ENCODE peak calls at places on chromosome 2, in six cellular contexts. V is left ventricle myocardium inferior, R is type B pancreatic cell, O is GM20000, U is mesothelial cell of epicardium, N is kidney. P is an unnamed sample.

GRCh38 chr2:95231723-95232122 is 24.4 kb downstream of the ZNF892 start:
- DNase-seq in V (peak; percentile 17), R (no peak), O (peak; percentile 51), U (no peak), N (no peak), P (peak; percentile 86)

GRCh38 chr2:218892693-218893348 is 12.2 kb downstream of the WNT10A start:
- DNase-seq in V (peak; percentile 62), R (peak; percentile 79), O (peak; percentile 84), U (no peak), N (peak; percentile 95), P (peak; percentile 71)

GRCh38 chr2:71253476-71253875 is 26.6 kb upstream of the PAIP2B start:
- DNase-seq in V (no peak), R (no peak), O (no peak), U (no peak), N (no peak), P (no peak)

GRCh38 chr2:230203110-230203676 is 16.6 kb downstream of the SP110 start:
- DNase-seq in V (peak; percentile 22), R (no peak), O (peak; percentile 53), U (no peak), N (no peak), P (no peak)

GRCh38 chr2:240505946-240506345 is 51.8 kb downstream of the ANKMY1 start:
- DNase-seq in V (no peak), R (peak; percentile 61), O (no peak), U (no peak), N (peak; percentile 45), P (no peak)

GRCh38 chr2:174634130-174635014 is 36.8 kb upstream of the WIPF1 start:
- DNase-seq in V (no peak), R (no peak), O (peak; percentile 53), U (no peak), N (no peak), P (no peak)

GRCh38 chr2:20457661-20458630 is 11.1 kb downstream of the RHOB start:
- DNase-seq in V (no peak), R (no peak), O (no peak), U (no peak), N (no peak), P (no peak)

GRCh38 chr2:12083081-12083569 is 336.7 kb downstream of the LPIN1 start:
- DNase-seq in V (no peak), R (no peak), O (no peak), U (no peak), N (no peak), P (no peak)

GRCh38 chr2:2192385-2192957 is 138.6 kb downstream of the MYT1L start:
- DNase-seq in V (no peak), R (no peak), O (no peak), U (no peak), N (no peak), P (no peak)

GRCh38 chr2:113980946-113981345 is 91.1 kb downstream of the ACTR3 start:
- DNase-seq in V (peak; percentile 35), R (no peak), O (no peak), U (no peak), N (no peak), P (no peak)

GRCh38 chr2:113978524-113979171 is 88.8 kb downstream of the ACTR3 start:
- DNase-seq in V (no peak), R (no peak), O (no peak), U (no peak), N (peak; percentile 77), P (peak; percentile 52)

GRCh38 chr2:113977660-113978523 is 88.0 kb downstream of the ACTR3 start:
- DNase-seq in V (no peak), R (no peak), O (no peak), U (no peak), N (peak; percentile 84), P (no peak)

GRCh38 chr2:113981404-113982134 is 91.7 kb downstream of the ACTR3 start:
- DNase-seq in V (no peak), R (no peak), O (no peak), U (no peak), N (no peak), P (no peak)

DNA sequence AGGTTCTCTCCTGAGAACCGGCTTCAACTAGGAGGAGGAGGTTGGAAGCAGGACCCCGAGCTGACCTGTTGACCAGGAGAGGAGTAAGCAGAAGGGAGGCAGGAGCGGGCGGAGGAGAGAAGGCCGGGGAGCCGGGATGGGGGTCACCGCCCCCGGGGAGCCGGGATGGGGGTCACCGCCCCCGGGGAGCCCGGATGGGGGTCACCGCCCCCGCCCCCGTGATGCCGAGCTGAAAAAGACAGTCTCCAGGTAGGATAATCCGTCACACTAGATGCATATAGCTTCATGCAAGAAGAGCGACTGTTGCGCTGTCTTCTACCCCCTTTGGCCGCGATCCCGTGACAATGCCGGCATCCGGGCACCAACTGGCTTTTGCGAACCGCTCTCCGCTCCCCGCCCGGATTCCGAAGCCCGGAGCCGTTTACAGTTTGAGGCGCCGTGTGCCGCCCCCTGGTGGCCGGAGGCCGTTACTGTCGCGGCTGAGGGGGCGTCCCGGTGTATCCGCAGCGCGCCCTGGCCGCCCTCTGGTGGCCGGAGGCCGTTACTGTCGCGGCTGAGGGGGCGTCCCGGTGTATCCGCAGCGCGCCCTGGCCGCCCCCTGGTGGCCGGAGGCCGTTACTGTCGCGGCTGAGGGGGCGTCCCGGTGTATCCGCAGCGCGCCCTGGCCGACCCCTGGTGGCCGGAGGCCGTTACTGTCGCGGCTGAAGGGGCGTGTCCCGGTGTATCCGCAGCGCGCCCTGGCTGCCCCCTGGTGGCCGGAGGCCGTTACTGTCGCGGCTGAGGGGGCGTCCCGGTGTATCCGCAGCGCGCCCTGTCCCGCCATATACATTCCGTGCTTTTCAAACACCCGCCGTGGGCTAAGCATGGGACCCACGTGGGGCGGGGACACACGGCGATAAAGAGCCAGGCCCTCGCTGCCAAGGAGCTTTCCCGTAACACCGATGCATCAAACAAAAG is 89.6 kb downstream of the ACTR3 start:
- DNase-seq in V (no peak), R (no peak), O (peak; percentile 53), U (no peak), N (peak; percentile 82), P (no peak)
- TF ChIP-seq CTCF in V (peak; percentile 53), R (peak; percentile 72), O (no peak), U (peak; percentile 88), N (no peak), P (no peak)

GRCh38 chr2:149645391-149645790 is 57.8 kb upstream of the MMADHC start:
- DNase-seq in V (no peak), R (no peak), O (no peak), U (no peak), N (no peak), P (no peak)
- TF ChIP-seq CTCF in V (no peak), R (peak; percentile 24), O (no peak), U (no peak), N (no peak), P (no peak)

GRCh38 chr2:84424152-84424551 is 34.9 kb downstream of the SUCLG1 start:
- DNase-seq in V (no peak), R (no peak), O (no peak), U (no peak), N (no peak), P (no peak)
- TF ChIP-seq CTCF in V (peak; percentile 52), R (peak; percentile 74), O (no peak), U (peak; percentile 54), N (peak; percentile 22), P (no peak)

DNA sequence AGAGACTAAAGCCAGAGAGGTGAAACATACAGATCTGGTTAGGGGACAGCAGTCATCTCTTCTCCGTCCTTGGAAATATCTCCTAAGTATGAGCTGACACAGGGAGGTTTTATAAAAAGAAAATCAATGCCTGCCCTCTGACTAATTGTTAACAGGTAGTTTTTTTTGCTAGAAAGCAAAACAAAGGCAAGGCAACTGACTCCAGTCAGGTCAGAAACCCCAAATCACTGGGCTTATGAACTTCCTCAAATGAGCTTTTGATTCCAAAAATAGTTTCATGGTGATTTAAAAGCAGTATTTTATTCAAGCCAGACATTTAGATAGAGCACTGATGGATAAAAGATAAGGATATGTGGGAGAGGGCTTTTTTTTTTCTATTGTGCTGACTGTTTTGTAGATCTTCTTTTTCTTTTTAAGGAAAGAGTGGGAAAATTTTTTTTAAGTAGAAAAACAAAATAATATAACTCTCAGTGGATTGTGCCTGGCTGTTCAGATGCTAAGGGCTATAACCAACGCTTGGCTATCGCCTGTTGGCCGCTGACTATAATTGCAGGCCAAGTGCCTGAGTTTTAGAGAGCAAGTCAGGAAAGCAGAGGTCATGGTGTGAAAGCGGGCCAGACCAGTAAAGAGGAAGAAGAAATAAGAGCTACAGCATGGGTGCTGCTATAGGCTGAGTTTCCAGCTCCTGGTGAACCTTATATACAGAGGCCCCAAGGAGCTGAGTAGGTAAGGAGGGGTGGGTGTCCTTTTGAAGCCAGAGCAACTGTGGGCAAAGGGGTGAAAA is 44.9 kb downstream of the MRPL35 start:
- DNase-seq in V (no peak), R (no peak), O (peak; percentile 52), U (no peak), N (no peak), P (no peak)
- TF ChIP-seq CTCF in V (no peak), R (peak; percentile 48), O (no peak), U (no peak), N (no peak), P (no peak)

P was measured in thyroid gland.